ENCODE peak calls at places on chromosome 11, in six cellular contexts. One of them, this sample, is unnamed.

GRCh38 chr11:8567597-8568198 is 26.3 kb downstream of the STK33 start:
- DNase-seq in trophoblast cell: no peak
- DNase-seq in H1: no peak
- DNase-seq in H9: no peak
- DNase-seq in mesenchymal stem cell: no peak
- DNase-seq in neuronal stem cell: no peak
- DNase-seq in this sample: peak; percentile 20

GRCh38 chr11:66493124-66493523 is 12.9 kb downstream of the DPP3 start:
- DNase-seq in H9: no peak
- DNase-seq in mesenchymal stem cell: no peak
- DNase-seq in neuronal stem cell: no peak
- DNase-seq in H1: no peak
- DNase-seq in trophoblast cell: no peak
- DNase-seq in this sample: no peak

GRCh38 chr11:64688534-64688982 is 34.4 kb downstream of the NRXN2 start:
- DNase-seq in neuronal stem cell: peak; percentile 93
- DNase-seq in H9: peak; percentile 95
- DNase-seq in H1: peak; percentile 99
- DNase-seq in mesenchymal stem cell: peak; percentile 91
- DNase-seq in trophoblast cell: peak; percentile 78
- DNase-seq in this sample: peak; percentile 79

GRCh38 chr11:130209944-130210854 is 50.6 kb downstream of the ST14 start:
- DNase-seq in neuronal stem cell: no peak
- DNase-seq in H1: peak; percentile 43
- DNase-seq in mesenchymal stem cell: no peak
- DNase-seq in trophoblast cell: no peak
- DNase-seq in H9: peak; percentile 25
- DNase-seq in this sample: no peak

GRCh38 chr11:116773203-116774112 is 671 bp upstream of the BUD13 start:
- DNase-seq in neuronal stem cell: no peak
- DNase-seq in trophoblast cell: peak; percentile 34
- DNase-seq in H9: no peak
- DNase-seq in H1: no peak
- DNase-seq in mesenchymal stem cell: no peak
- DNase-seq in this sample: peak; percentile 17

GRCh38 chr11:78350646-78351165 is 66.9 kb downstream of the GAB2 start:
- DNase-seq in H1: no peak
- DNase-seq in neuronal stem cell: no peak
- DNase-seq in mesenchymal stem cell: peak; percentile 47
- DNase-seq in H9: no peak
- DNase-seq in trophoblast cell: no peak
- DNase-seq in this sample: peak; percentile 47

GRCh38 chr11:128622137-128622523 is 34.8 kb upstream of the ETS1 start:
- DNase-seq in mesenchymal stem cell: no peak
- DNase-seq in H9: no peak
- DNase-seq in trophoblast cell: no peak
- DNase-seq in neuronal stem cell: no peak
- DNase-seq in H1: no peak
- DNase-seq in this sample: no peak

GRCh38 chr11:86515297-86516094 is 140.8 kb downstream of the CCDC81 start:
- DNase-seq in H9: no peak
- DNase-seq in H1: no peak
- DNase-seq in trophoblast cell: peak; percentile 69
- DNase-seq in neuronal stem cell: no peak
- DNase-seq in mesenchymal stem cell: peak; percentile 95
- DNase-seq in this sample: peak; percentile 91

GRCh38 chr11:102293873-102294601 is 23.2 kb upstream of the BIRC3 start:
- DNase-seq in H1: no peak
- DNase-seq in H9: no peak
- DNase-seq in mesenchymal stem cell: peak; percentile 64
- DNase-seq in neuronal stem cell: no peak
- DNase-seq in trophoblast cell: no peak
- DNase-seq in this sample: peak; percentile 66

GRCh38 chr11:75281469-75282095 is 41.0 kb downstream of the TPBGL start:
- DNase-seq in trophoblast cell: no peak
- DNase-seq in H9: no peak
- DNase-seq in H1: no peak
- DNase-seq in neuronal stem cell: no peak
- DNase-seq in mesenchymal stem cell: no peak
- DNase-seq in this sample: no peak

GRCh38 chr11:75279273-75279672 is 38.7 kb downstream of the TPBGL start:
- DNase-seq in mesenchymal stem cell: no peak
- DNase-seq in H1: no peak
- DNase-seq in H9: peak; percentile 27
- DNase-seq in trophoblast cell: peak; percentile 12
- DNase-seq in neuronal stem cell: no peak
- DNase-seq in this sample: peak; percentile 35

GRCh38 chr11:75283391-75283931 is 42.9 kb downstream of the TPBGL start:
- DNase-seq in H1: no peak
- DNase-seq in trophoblast cell: no peak
- DNase-seq in H9: no peak
- DNase-seq in mesenchymal stem cell: no peak
- DNase-seq in neuronal stem cell: no peak
- DNase-seq in this sample: no peak

GRCh38 chr11:75280227-75280671 is 39.7 kb downstream of the TPBGL start:
- DNase-seq in H9: peak; percentile 94
- DNase-seq in H1: peak; percentile 92
- DNase-seq in mesenchymal stem cell: peak; percentile 77
- DNase-seq in trophoblast cell: peak; percentile 62
- DNase-seq in neuronal stem cell: peak; percentile 81
- DNase-seq in this sample: peak; percentile 66

GRCh38 chr11:75280770-75281468 is 40.3 kb downstream of the TPBGL start:
- DNase-seq in H9: no peak
- DNase-seq in trophoblast cell: no peak
- DNase-seq in mesenchymal stem cell: no peak
- DNase-seq in neuronal stem cell: no peak
- DNase-seq in H1: no peak
- DNase-seq in this sample: no peak
- H4K91ac ChIP-seq in H9: no peak overlapping the region
- H4K91ac ChIP-seq in trophoblast cell: no peak overlapping the region
- H4K91ac ChIP-seq in mesenchymal stem cell: no peak overlapping the region
- H4K91ac ChIP-seq in neuronal stem cell: no peak overlapping the region
- H4K91ac ChIP-seq in H1: no peak overlapping the region
- H4K91ac ChIP-seq in this sample: no peak overlapping the region

DNA sequence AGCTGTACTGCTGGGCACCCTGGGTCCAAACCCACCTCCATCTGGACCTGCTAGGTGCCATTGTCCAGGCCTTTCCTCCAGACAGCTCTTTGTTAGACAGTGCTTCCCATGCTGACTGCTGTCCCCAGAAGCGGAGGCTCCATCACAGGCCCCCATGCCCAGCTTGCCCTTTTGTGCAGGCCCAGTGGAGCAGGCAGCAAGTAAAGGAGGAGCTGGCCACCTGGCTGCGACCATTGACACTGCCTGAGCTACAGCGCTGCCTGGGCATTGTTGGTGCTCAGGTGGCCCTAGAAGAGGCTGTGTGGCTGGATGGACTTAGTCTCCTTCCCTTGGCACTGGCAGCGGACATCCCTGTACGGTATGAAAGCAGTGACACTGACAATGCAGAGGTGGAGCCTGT is 1.5 kb downstream of the DNHD1 start:
- DNase-seq in trophoblast cell: no peak
- DNase-seq in mesenchymal stem cell: no peak
- DNase-seq in H9: no peak
- DNase-seq in H1: no peak
- DNase-seq in neuronal stem cell: no peak
- DNase-seq in this sample: no peak
- H3K23ac ChIP-seq in trophoblast cell: no peak overlapping the region
- H3K23ac ChIP-seq in mesenchymal stem cell: no peak overlapping the region
- H3K23ac ChIP-seq in H9: no peak overlapping the region
- H3K23ac ChIP-seq in H1: no peak overlapping the region
- H3K23ac ChIP-seq in neuronal stem cell: no peak overlapping the region
- H3K23ac ChIP-seq in this sample: no peak overlapping the region

GRCh38 chr11:35635933-35636332 is 17.7 kb downstream of the FJX1 start:
- DNase-seq in neuronal stem cell: no peak
- DNase-seq in H1: no peak
- DNase-seq in H9: no peak
- DNase-seq in mesenchymal stem cell: no peak
- DNase-seq in trophoblast cell: no peak
- DNase-seq in this sample: no peak
- H4K91ac ChIP-seq in neuronal stem cell: no peak overlapping the region
- H4K91ac ChIP-seq in H1: no peak overlapping the region
- H4K91ac ChIP-seq in H9: no peak overlapping the region
- H4K91ac ChIP-seq in mesenchymal stem cell: no peak overlapping the region
- H4K91ac ChIP-seq in trophoblast cell: no peak overlapping the region
- H4K91ac ChIP-seq in this sample: no peak overlapping the region

GRCh38 chr11:110786226-110786902 is 74.1 kb upstream of the ARHGAP20 start:
- DNase-seq in trophoblast cell: no peak
- DNase-seq in H9: no peak
- DNase-seq in neuronal stem cell: no peak
- DNase-seq in mesenchymal stem cell: no peak
- DNase-seq in H1: no peak
- DNase-seq in this sample: no peak
- H3K23ac ChIP-seq in trophoblast cell: no peak overlapping the region
- H3K23ac ChIP-seq in H9: no peak overlapping the region
- H3K23ac ChIP-seq in neuronal stem cell: no peak overlapping the region
- H3K23ac ChIP-seq in mesenchymal stem cell: no peak overlapping the region
- H3K23ac ChIP-seq in H1: no peak overlapping the region
- H3K23ac ChIP-seq in this sample: no peak overlapping the region

DNA sequence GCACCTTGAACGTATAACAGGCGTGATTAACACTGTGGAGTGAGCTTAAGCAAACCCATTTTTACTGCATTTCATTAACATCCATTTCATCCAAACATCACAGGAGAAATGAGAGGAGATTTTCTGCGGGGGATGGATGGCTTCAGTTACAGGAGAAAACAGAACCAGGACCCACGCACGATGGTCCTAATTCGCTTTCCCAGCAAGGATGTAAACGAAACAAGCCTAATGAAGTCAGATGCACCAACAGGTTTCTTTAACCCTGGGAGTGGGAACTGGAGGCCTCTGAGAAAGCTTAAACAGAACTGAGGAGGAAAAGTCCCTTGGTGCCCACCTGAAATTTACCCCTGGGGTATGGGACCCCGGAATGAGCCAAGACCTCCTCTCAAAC is 2.7 kb downstream of the CADM1 start:
- DNase-seq in H9: no peak
- DNase-seq in mesenchymal stem cell: no peak
- DNase-seq in H1: no peak
- DNase-seq in neuronal stem cell: no peak
- DNase-seq in trophoblast cell: no peak
- DNase-seq in this sample: no peak
- H4K91ac ChIP-seq in H9: no peak overlapping the region
- H4K91ac ChIP-seq in mesenchymal stem cell: no peak overlapping the region
- H4K91ac ChIP-seq in H1: no peak overlapping the region
- H4K91ac ChIP-seq in neuronal stem cell: no peak overlapping the region
- H4K91ac ChIP-seq in trophoblast cell: no peak overlapping the region
- H4K91ac ChIP-seq in this sample: no peak overlapping the region

GRCh38 chr11:124799384-124800225 is 601 bp downstream of the MSANTD2 start:
- DNase-seq in mesenchymal stem cell: peak; percentile 56
- DNase-seq in H1: peak; percentile 71
- DNase-seq in trophoblast cell: peak; percentile 57
- DNase-seq in neuronal stem cell: peak; percentile 55
- DNase-seq in H9: peak; percentile 48
- DNase-seq in this sample: peak; percentile 18

GRCh38 chr11:124801014-124801413 is 808 bp upstream of the MSANTD2 start:
- DNase-seq in trophoblast cell: peak; percentile 42
- DNase-seq in H9: no peak
- DNase-seq in mesenchymal stem cell: peak; percentile 70
- DNase-seq in H1: no peak
- DNase-seq in neuronal stem cell: no peak
- DNase-seq in this sample: peak; percentile 39

GRCh38 chr11:124798991-124799383 is 1.2 kb downstream of the MSANTD2 start:
- DNase-seq in mesenchymal stem cell: peak; percentile 73
- DNase-seq in H9: no peak
- DNase-seq in neuronal stem cell: no peak
- DNase-seq in trophoblast cell: no peak
- DNase-seq in H1: no peak
- DNase-seq in this sample: peak; percentile 77

GRCh38 chr11:124801636-124802312 is 1.6 kb upstream of the MSANTD2 start:
- DNase-seq in trophoblast cell: no peak
- DNase-seq in H1: no peak
- DNase-seq in mesenchymal stem cell: peak; percentile 16
- DNase-seq in neuronal stem cell: no peak
- DNase-seq in H9: no peak
- DNase-seq in this sample: peak; percentile 22

GRCh38 chr11:124800226-124800929 is at the start of gene MSANTD2:
- DNase-seq in neuronal stem cell: peak; percentile 76
- DNase-seq in H9: peak; percentile 82
- DNase-seq in H1: peak; percentile 90
- DNase-seq in mesenchymal stem cell: peak; percentile 90
- DNase-seq in trophoblast cell: peak; percentile 74
- DNase-seq in this sample: peak; percentile 79
- H3K23ac ChIP-seq in neuronal stem cell: peak within 1 kb of the TSS; percentile 98
- H3K23ac ChIP-seq in H9: no peak within 1 kb of the TSS
- H3K23ac ChIP-seq in H1: no peak within 1 kb of the TSS
- H3K23ac ChIP-seq in mesenchymal stem cell: peak within 1 kb of the TSS; percentile 94
- H3K23ac ChIP-seq in trophoblast cell: no peak within 1 kb of the TSS
- H3K23ac ChIP-seq in this sample: peak within 1 kb of the TSS; percentile 85

DNA sequence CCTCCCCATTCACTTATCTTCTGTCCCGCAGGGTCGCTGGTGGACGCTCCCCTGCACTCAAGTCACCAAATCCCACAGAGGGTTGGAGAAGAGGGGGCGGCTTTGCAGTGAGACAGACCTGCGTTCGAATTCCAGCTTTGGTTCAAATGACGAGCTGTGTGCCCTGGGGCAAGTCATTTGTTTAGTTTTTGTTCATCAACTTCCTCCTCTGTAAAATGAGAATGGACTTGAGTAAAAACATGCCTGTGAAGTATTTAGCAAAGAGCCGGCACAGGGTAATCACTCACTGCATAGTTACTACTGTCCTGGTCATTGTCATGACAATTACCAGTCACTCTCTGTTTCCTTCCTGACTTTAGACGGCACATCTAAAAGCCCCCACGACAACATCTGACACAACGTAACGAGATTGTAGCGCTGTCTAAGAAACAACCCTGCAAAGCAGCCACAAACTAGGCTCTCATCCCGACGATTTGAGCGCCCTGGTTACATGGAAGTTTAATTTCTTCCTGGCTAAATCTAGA is 231.5 kb upstream of the B3GAT1 start:
- DNase-seq in neuronal stem cell: no peak
- DNase-seq in H1: peak; percentile 44
- DNase-seq in trophoblast cell: no peak
- DNase-seq in H9: no peak
- DNase-seq in mesenchymal stem cell: no peak
- DNase-seq in this sample: no peak
- H4K91ac ChIP-seq in neuronal stem cell: no peak overlapping the region
- H4K91ac ChIP-seq in H1: peak overlapping the region; percentile 57
- H4K91ac ChIP-seq in trophoblast cell: no peak overlapping the region
- H4K91ac ChIP-seq in H9: no peak overlapping the region
- H4K91ac ChIP-seq in mesenchymal stem cell: no peak overlapping the region
- H4K91ac ChIP-seq in this sample: no peak overlapping the region